ENCODE peak calls at places on chromosome 7, in eight cellular contexts. M is T-helper 9 cell, Z is cardiac muscle cell, G is astrocyte of the spinal cord, O is upper lobe of right lung, H is naive B cell, W is M059J, T is astrocyte of the hippocampus. J is an unnamed sample.

GRCh38 chr7:154899893-154900292 is 103.0 kb downstream of the PAXIP1 start:
- DNase-seq in G (no peak), H (no peak), Z (no peak), O (no peak), W (no peak), M (no peak), T (no peak), J (no peak)

GRCh38 chr7:95951531-95951930 is 179.2 kb downstream of the DYNC1I1 start:
- DNase-seq in W (no peak), T (no peak), H (no peak), O (no peak), Z (no peak), M (no peak), G (no peak), J (no peak)

GRCh38 chr7:5035276-5035675 is 10.4 kb upstream of the RBAK start:
- DNase-seq in Z (no peak), G (no peak), M (no peak), W (no peak), H (no peak), T (no peak), O (no peak), J (no peak)

GRCh38 chr7:11780267-11780666 is 51.7 kb downstream of the THSD7A start:
- DNase-seq in M (no peak), T (no peak), Z (no peak), W (no peak), G (no peak), H (no peak), O (no peak), J (no peak)

GRCh38 chr7:102279537-102280400 is 6.9 kb upstream of the SH2B2 start:
- DNase-seq in W (peak; percentile 55), Z (peak; percentile 78), O (peak; percentile 75), T (peak; percentile 81), M (peak; percentile 56), H (peak; percentile 73), G (peak; percentile 51), J (peak; percentile 86)

GRCh38 chr7:111088328-111088727 is 2.6 kb upstream of the LRRN3 start:
- DNase-seq in M (no peak), W (no peak), O (no peak), G (no peak), Z (no peak), T (no peak), H (no peak), J (no peak)

GRCh38 chr7:7183061-7183832 is 903 bp downstream of the C1GALT1 start:
- DNase-seq in O (peak; percentile 87), G (peak; percentile 54), H (no peak), T (peak; percentile 66), W (peak; percentile 51), M (peak; percentile 18), Z (peak; percentile 65), J (peak; percentile 12)

GRCh38 chr7:19538036-19538435 is 170.8 kb downstream of the POLR1F start:
- DNase-seq in T (peak; percentile 66), H (no peak), G (peak; percentile 69), M (no peak), Z (no peak), W (peak; percentile 38), O (no peak), J (peak; percentile 12)

GRCh38 chr7:78770422-78771410 is 682.8 kb downstream of the MAGI2 start:
- DNase-seq in W (no peak), G (peak; percentile 9), M (no peak), O (no peak), H (no peak), Z (peak; percentile 72), T (peak; percentile 36), J (peak; percentile 55)

GRCh38 chr7:69708857-69709256 is 110.6 kb downstream of the AUTS2 start:
- DNase-seq in G (peak; percentile 17), M (no peak), T (peak; percentile 76), O (no peak), W (peak; percentile 70), Z (peak; percentile 46), H (no peak), J (no peak)

GRCh38 chr7:153473189-153473588 is 579.0 kb upstream of the DPP6 start:
- DNase-seq in Z (no peak), H (no peak), O (no peak), T (no peak), M (no peak), W (no peak), G (no peak), J (no peak)

GRCh38 chr7:148783801-148784527 is 85.3 kb downstream of the CUL1 start:
- DNase-seq in W (no peak), O (no peak), H (no peak), M (no peak), T (no peak), Z (no peak), G (no peak), J (no peak)

GRCh38 chr7:136030330-136030729 is 53.2 kb upstream of the MTPN start:
- DNase-seq in W (no peak), T (no peak), Z (no peak), O (no peak), G (no peak), M (no peak), H (no peak), J (no peak)

GRCh38 chr7:104848386-104848990 is 165.5 kb upstream of the KMT2E start:
- DNase-seq in H (peak; percentile 29), T (peak; percentile 79), O (no peak), Z (peak; percentile 72), G (peak; percentile 48), W (peak; percentile 47), M (peak; percentile 49), J (peak; percentile 41)

GRCh38 chr7:501526-501925 is 18.1 kb downstream of the PDGFA start:
- DNase-seq in M (no peak), G (no peak), H (no peak), Z (no peak), T (no peak), W (no peak), O (peak; percentile 28), J (no peak)

GRCh38 chr7:92763636-92764423 is 72.5 kb downstream of the CDK6 start:
- DNase-seq in W (peak; percentile 97), Z (no peak), T (peak; percentile 61), H (no peak), G (peak; percentile 76), O (no peak), M (no peak), J (peak; percentile 55)

GRCh38 chr7:2032030-2032875 is 200.5 kb downstream of the MAD1L1 start:
- DNase-seq in T (peak; percentile 58), W (no peak), M (no peak), H (no peak), O (peak; percentile 51), G (peak; percentile 59), Z (no peak), J (no peak)

GRCh38 chr7:46385662-46386309 is 464.7 kb upstream of the IGFBP3 start:
- DNase-seq in G (peak; percentile 91), W (peak; percentile 89), T (peak; percentile 56), Z (no peak), H (no peak), O (no peak), M (no peak), J (no peak)

GRCh38 chr7:26949319-26949718 is 84.9 kb upstream of the SKAP2 start:
- DNase-seq in M (no peak), W (no peak), G (no peak), H (no peak), T (no peak), Z (no peak), O (no peak), J (peak; percentile 80)

GRCh38 chr7:134669845-134670373 is 23.3 kb downstream of the BPGM start:
- DNase-seq in T (peak; percentile 93), Z (peak; percentile 35), W (peak; percentile 100), H (no peak), M (peak; percentile 79), G (peak; percentile 87), O (no peak), J (no peak)